ENCODE peak calls at places on chromosome 9, in six cellular contexts. Y is HCT116, M is lower lobe of right lung, P is cardiac muscle cell, G is psoas muscle, K is PC-3. A is an unnamed sample. For H3K4me1, the result is how much of the 10 kb centered on the place peaks cover.

GRCh38 chr9:655875-656274 is 185.6 kb upstream of the DMRT1 start:
- DNase-seq in Y (no peak), M (peak), P (peak), G (peak), K (no peak), A (peak)

GRCh38 chr9:94639045-94639995 is at the start of gene FBP1:
- DNase-seq in Y (no peak), M (peak), P (peak), G (peak), K (peak), A (peak)

GRCh38 chr9:105901514-105902109 is 207.3 kb downstream of the TMEM38B start:
- DNase-seq in Y (no peak), M (no peak), P (peak), G (peak), K (peak), A (peak)

GRCh38 chr9:137816531-137817235 is 60.9 kb upstream of the CACNA1B start:
- DNase-seq in Y (no peak), M (no peak), P (no peak), G (no peak), K (no peak), A (no peak)

GRCh38 chr9:33446507-33447403 is 638 bp downstream of the AQP3 start:
- DNase-seq in Y (no peak), M (peak), P (peak), G (peak), K (peak), A (peak)

GRCh38 chr9:71858812-71859211 is 52.2 kb downstream of the ABHD17B start:
- DNase-seq in Y (no peak), M (no peak), P (no peak), G (no peak), K (no peak), A (no peak)

GRCh38 chr9:105835721-105836120 is 141.4 kb downstream of the TMEM38B start:
- DNase-seq in Y (no peak), M (no peak), P (no peak), G (no peak), K (no peak), A (no peak)

GRCh38 chr9:92292338-92293074 is 991 bp downstream of the IARS1 start:
- DNase-seq in Y (no peak), M (no peak), P (no peak), G (no peak), K (peak), A (no peak)

GRCh38 chr9:90974007-90974406 is 172.4 kb downstream of the SYK start:
- DNase-seq in Y (no peak), M (no peak), P (peak), G (no peak), K (peak), A (no peak)

GRCh38 chr9:36151306-36152210 is 15.0 kb downstream of the GLIPR2 start:
- DNase-seq in Y (no peak), M (peak), P (peak), G (peak), K (peak), A (peak)

GRCh38 chr9:12730952-12731351 is 37.8 kb downstream of the TYRP1 start:
- DNase-seq in Y (no peak), M (no peak), P (no peak), G (no peak), K (no peak), A (no peak)
- H3K27ac ChIP-seq in Y (no peak), M (no peak), P (no peak), G (no peak), K (no peak), A (no peak)

GRCh38 chr9:14372437-14373318 is 58.7 kb upstream of the NFIB start:
- DNase-seq in Y (peak), M (no peak), P (peak), G (peak), K (peak), A (peak)
- H3K4me1 ChIP-seq in Y (under half), M (under half), P (under half), G (under half), K (under half), A (under half)

GRCh38 chr9:80595192-80595591 is 1023.4 kb downstream of the TLE4 start:
- DNase-seq in Y (no peak), M (no peak), P (no peak), G (no peak), K (no peak), A (no peak)
- TF ChIP-seq CTCF in Y (no peak), M (no peak), P (no peak), G (no peak), K (no peak), A (no peak)

GRCh38 chr9:134592018-134592818 is 49.4 kb upstream of the COL5A1 start:
- DNase-seq in Y (no peak), M (no peak), P (peak), G (peak), K (no peak), A (peak)

GRCh38 chr9:134593286-134593685 is 48.3 kb upstream of the COL5A1 start:
- DNase-seq in Y (no peak), M (no peak), P (no peak), G (no peak), K (no peak), A (no peak)

GRCh38 chr9:134593756-134594375 is 47.7 kb upstream of the COL5A1 start:
- DNase-seq in Y (no peak), M (no peak), P (no peak), G (no peak), K (no peak), A (no peak)

GRCh38 chr9:134591573-134591981 is 50.0 kb upstream of the COL5A1 start:
- DNase-seq in Y (no peak), M (no peak), P (peak), G (no peak), K (no peak), A (no peak)

GRCh38 chr9:134592819-134593200 is 48.8 kb upstream of the COL5A1 start:
- DNase-seq in Y (no peak), M (no peak), P (no peak), G (no peak), K (no peak), A (no peak)
- H3K27ac ChIP-seq in Y (no peak), M (no peak), P (no peak), G (no peak), K (no peak), A (peak)

GRCh38 chr9:136624184-136624951 is 38.3 kb upstream of the EGFL7 start:
- DNase-seq in Y (no peak), M (no peak), P (no peak), G (peak), K (no peak), A (no peak)
- H3K4me1 ChIP-seq in Y (under half), M (half or more), P (under half), G (under half), K (under half), A (under half)

DNA sequence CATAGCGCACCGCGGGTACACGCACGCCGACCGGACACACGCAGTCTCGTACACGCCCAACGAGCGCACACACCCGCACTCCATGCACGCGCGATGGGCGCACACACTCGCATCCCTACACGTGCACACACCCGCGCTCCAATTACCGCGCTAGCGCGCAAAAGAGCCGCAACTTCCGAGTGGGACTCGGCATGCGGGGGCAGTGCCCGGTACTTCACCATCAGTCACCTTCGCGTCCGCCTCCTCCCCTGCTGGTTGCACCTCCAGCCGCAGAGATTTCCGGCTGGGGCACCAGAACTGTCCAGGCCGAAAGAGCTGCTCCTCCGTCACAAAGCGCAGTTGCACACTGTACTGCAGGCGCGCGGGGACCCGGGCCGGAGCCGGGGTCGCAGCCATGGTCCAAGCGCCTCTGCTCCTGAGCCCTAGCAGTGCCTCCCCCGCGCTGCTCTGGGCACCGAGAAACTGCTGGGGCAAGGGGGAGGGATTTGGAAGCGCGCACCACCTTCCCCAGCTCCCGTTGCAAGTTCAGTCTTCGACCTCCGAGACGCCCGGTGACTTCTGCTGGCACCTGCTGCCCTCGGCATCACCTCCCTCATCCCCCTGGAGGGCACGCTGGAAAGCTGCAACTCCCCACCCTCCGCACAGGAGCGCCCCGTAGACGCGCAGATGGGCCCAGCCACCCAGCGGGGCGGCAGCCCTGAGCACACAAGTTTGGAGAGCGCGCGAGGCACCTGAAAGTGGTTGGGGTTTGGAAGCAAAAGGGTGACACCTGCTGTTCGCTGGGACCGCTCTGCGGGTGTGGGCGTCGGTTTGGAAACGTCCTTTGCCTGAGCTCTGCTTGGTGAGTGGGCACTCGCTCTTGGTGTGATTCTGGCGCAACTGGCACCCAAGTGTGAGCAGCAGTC is 337.4 kb upstream of the PUM3 start:
- DNase-seq in Y (no peak), M (peak), P (peak), G (peak), K (peak), A (no peak)
- TF ChIP-seq CTCF in Y (peak), M (no peak), P (peak), G (peak), K (peak), A (peak)

GRCh38 chr9:37908283-37908682 is 4.4 kb upstream of the SLC25A51 start:
- DNase-seq in Y (no peak), M (no peak), P (peak), G (no peak), K (no peak), A (no peak)

GRCh38 chr9:37909326-37909725 is 5.4 kb upstream of the SLC25A51 start:
- DNase-seq in Y (no peak), M (no peak), P (no peak), G (no peak), K (no peak), A (no peak)

GRCh38 chr9:37910271-37910670 is 6.3 kb upstream of the SLC25A51 start:
- DNase-seq in Y (no peak), M (no peak), P (no peak), G (no peak), K (no peak), A (no peak)

GRCh38 chr9:37906312-37907239 is 2.6 kb upstream of the SLC25A51 start:
- DNase-seq in Y (no peak), M (no peak), P (no peak), G (no peak), K (no peak), A (no peak)

GRCh38 chr9:37908698-37909186 is 4.8 kb upstream of the SLC25A51 start:
- DNase-seq in Y (no peak), M (no peak), P (peak), G (no peak), K (peak), A (no peak)
- H3K27ac ChIP-seq in Y (no peak), M (peak), P (no peak), G (no peak), K (peak), A (no peak)

GRCh38 chr9:10260501-10260900 is 352.3 kb downstream of the PTPRD start:
- DNase-seq in Y (no peak), M (no peak), P (no peak), G (no peak), K (no peak), A (no peak)
- H3K4me1 ChIP-seq in Y (under half), M (under half), P (under half), G (under half), K (under half), A (under half)

GRCh38 chr9:125241000-125241862 is at the start of gene HSPA5:
- DNase-seq in Y (peak), M (peak), P (peak), G (peak), K (peak), A (peak)
- TF ChIP-seq CTCF in Y (no peak), M (peak), P (peak), G (no peak), K (no peak), A (peak)

GRCh38 chr9:127816728-127817127 is 14.0 kb downstream of the FPGS start:
- DNase-seq in Y (no peak), M (no peak), P (no peak), G (no peak), K (no peak), A (no peak)

GRCh38 chr9:127816362-127816725 is 13.7 kb downstream of the FPGS start:
- DNase-seq in Y (no peak), M (no peak), P (no peak), G (no peak), K (no peak), A (no peak)

GRCh38 chr9:127815512-127816361 is 13.1 kb downstream of the FPGS start:
- DNase-seq in Y (no peak), M (no peak), P (no peak), G (no peak), K (no peak), A (no peak)

GRCh38 chr9:127818574-127818973 is 15.9 kb downstream of the FPGS start:
- DNase-seq in Y (no peak), M (no peak), P (no peak), G (no peak), K (no peak), A (no peak)

GRCh38 chr9:127817881-127818434 is 15.3 kb downstream of the FPGS start:
- DNase-seq in Y (no peak), M (no peak), P (no peak), G (no peak), K (no peak), A (no peak)
- H3K27ac ChIP-seq in Y (no peak), M (no peak), P (peak), G (peak), K (no peak), A (peak)

A was measured in left ventricle myocardium inferior.